ENCODE peak calls at places on chromosomes 3 and 15, in six cellular contexts. U, F, A, E, O and S are unnamed samples.

GRCh38 chr3:40768536-40768935 is 243.8 kb downstream of the ZNF621 start:
- DNase-seq in U (no peak), F (no peak), A (no peak), E (no peak), O (no peak), S (no peak)

GRCh38 chr15:76433798-76434400 is 97.3 kb downstream of the ISL2 start:
- DNase-seq in U (no peak), F (no peak), A (no peak), E (no peak), O (no peak), S (no peak)

GRCh38 chr3:194133661-194134230 is 2.2 kb upstream of the HES1 start:
- DNase-seq in U (no peak), F (no peak), A (peak), E (peak), O (no peak), S (no peak)

GRCh38 chr3:113620091-113620490 is 76.4 kb downstream of the USF3 start:
- DNase-seq in U (no peak), F (no peak), A (no peak), E (no peak), O (no peak), S (no peak)

GRCh38 chr15:61003683-61004299 is 225.3 kb downstream of the RORA start:
- DNase-seq in U (no peak), F (no peak), A (no peak), E (no peak), O (no peak), S (no peak)

GRCh38 chr3:85875589-85875988 is 916.8 kb downstream of the CADM2 start:
- DNase-seq in U (no peak), F (no peak), A (no peak), E (no peak), O (no peak), S (no peak)

GRCh38 chr3:14701676-14702075 is 26.7 kb downstream of the C3orf20 start:
- DNase-seq in U (no peak), F (no peak), A (no peak), E (no peak), O (no peak), S (no peak)

GRCh38 chr15:50824507-50824906 is 59.0 kb upstream of the SPPL2A start:
- DNase-seq in U (no peak), F (no peak), A (no peak), E (no peak), O (no peak), S (no peak)

GRCh38 chr3:11720220-11721113 is 76.8 kb upstream of the VGLL4 start:
- DNase-seq in U (peak), F (peak), A (peak), E (peak), O (peak), S (peak)

GRCh38 chr3:150610785-150611184 is 7.7 kb downstream of the SELENOT start:
- DNase-seq in U (no peak), F (no peak), A (no peak), E (no peak), O (no peak), S (no peak)

GRCh38 chr15:89898628-89899302 is 5.0 kb upstream of the AP3S2 start:
- DNase-seq in U (peak), F (no peak), A (peak), E (no peak), O (peak), S (no peak)

GRCh38 chr3:113035387-113035982 is 44.7 kb downstream of the GTPBP8 start:
- DNase-seq in U (no peak), F (no peak), A (no peak), E (no peak), O (peak), S (no peak)

GRCh38 chr3:173584834-173585831 is 187.6 kb downstream of the NLGN1 start:
- DNase-seq in U (no peak), F (no peak), A (no peak), E (peak), O (peak), S (no peak)

GRCh38 chr3:194019766-194020165 is 116.2 kb upstream of the HES1 start:
- DNase-seq in U (no peak), F (no peak), A (no peak), E (no peak), O (no peak), S (no peak)

GRCh38 chr3:15326037-15326436 is 6.3 kb downstream of the SH3BP5 start:
- DNase-seq in U (no peak), F (no peak), A (no peak), E (no peak), O (no peak), S (no peak)

GRCh38 chr3:67700596-67700995 is 46.2 kb upstream of the SUCLG2 start:
- DNase-seq in U (no peak), F (no peak), A (no peak), E (no peak), O (no peak), S (no peak)

GRCh38 chr15:61743352-61743909 is 316.8 kb downstream of the VPS13C start:
- DNase-seq in U (no peak), F (no peak), A (no peak), E (no peak), O (no peak), S (no peak)

GRCh38 chr3:25428003-25428861 is at the start of gene RARB:
- DNase-seq in U (no peak), F (no peak), A (no peak), E (peak), O (peak), S (no peak)

GRCh38 chr3:100210777-100211145 is 50.0 kb upstream of the TBC1D23 start:
- DNase-seq in U (no peak), F (no peak), A (no peak), E (no peak), O (no peak), S (no peak)

GRCh38 chr3:171873561-171873960 is 30.4 kb downstream of the TMEM212 start:
- DNase-seq in U (no peak), F (no peak), A (no peak), E (no peak), O (no peak), S (no peak)

GRCh38 chr3:183428140-183429023 is at the start of gene MCF2L2:
- DNase-seq in U (peak), F (peak), A (peak), E (peak), O (peak), S (peak)

GRCh38 chr3:102573483-102574028 is 138.7 kb downstream of the ZPLD1 start:
- DNase-seq in U (no peak), F (no peak), A (no peak), E (no peak), O (peak), S (no peak)

GRCh38 chr3:109275702-109276293 is 40.5 kb downstream of the DPPA2 start:
- DNase-seq in U (peak), F (no peak), A (no peak), E (no peak), O (peak), S (no peak)

GRCh38 chr3:168088106-168088722 is 7.5 kb downstream of the GOLIM4 start:
- DNase-seq in U (no peak), F (no peak), A (no peak), E (no peak), O (peak), S (no peak)